ENCODE peak calls at places on chromosome 11, in ten cellular contexts. U, M, K, T, E, G, X, O, Q and I are unnamed samples.

GRCh38 chr11:73388241-73389133 is 12.3 kb downstream of the RELT start:
- DNase-seq in U (no peak), M (no peak), K (no peak), T (no peak), E (peak), G (no peak), X (no peak), O (peak), Q (no peak), I (no peak)

GRCh38 chr11:65928667-65929066 is 9.4 kb downstream of the DRAP1 start:
- DNase-seq in U (no peak), M (no peak), K (no peak), T (no peak), E (no peak), G (no peak), X (no peak), O (no peak), Q (no peak), I (no peak)

GRCh38 chr11:19625438-19625837 is 87.2 kb upstream of the NAV2 start:
- DNase-seq in U (no peak), M (no peak), K (no peak), T (peak), E (no peak), G (no peak), X (no peak), O (no peak), Q (no peak), I (no peak)

GRCh38 chr11:134668796-134669195 is 256.8 kb upstream of the B3GAT1 start:
- DNase-seq in U (no peak), M (no peak), K (no peak), T (no peak), E (no peak), G (no peak), X (no peak), O (no peak), Q (no peak), I (no peak)

GRCh38 chr11:3222003-3222855 is 3.6 kb upstream of the MRGPRG start:
- DNase-seq in U (no peak), M (no peak), K (no peak), T (no peak), E (no peak), G (no peak), X (no peak), O (no peak), Q (no peak), I (no peak)

GRCh38 chr11:61160487-61161189 is 588 bp downstream of the VPS37C start:
- DNase-seq in U (no peak), M (peak), K (no peak), T (no peak), E (no peak), G (peak), X (no peak), O (no peak), Q (peak), I (no peak)

GRCh38 chr11:66981976-66982578 is 7.0 kb downstream of the C11orf86 start:
- DNase-seq in U (peak), M (peak), K (peak), T (peak), E (no peak), G (peak), X (peak), O (peak), Q (peak), I (peak)

GRCh38 chr11:334264-335033 is 13.8 kb upstream of the IFITM3 start:
- DNase-seq in U (no peak), M (no peak), K (no peak), T (no peak), E (peak), G (no peak), X (no peak), O (no peak), Q (peak), I (no peak)

GRCh38 chr11:122139595-122139866 is 23.5 kb upstream of the BLID start:
- DNase-seq in U (no peak), M (no peak), K (no peak), T (peak), E (no peak), G (no peak), X (no peak), O (no peak), Q (no peak), I (no peak)

GRCh38 chr11:94077568-94078293 is 50.9 kb upstream of the PANX1 start:
- DNase-seq in U (no peak), M (no peak), K (no peak), T (no peak), E (peak), G (no peak), X (no peak), O (no peak), Q (no peak), I (no peak)

GRCh38 chr11:109435121-109435742 is 13.2 kb downstream of the C11orf87 start:
- DNase-seq in U (peak), M (no peak), K (no peak), T (peak), E (no peak), G (no peak), X (no peak), O (no peak), Q (no peak), I (no peak)

GRCh38 chr11:12900496-12900895 is 108.6 kb upstream of the RASSF10 start:
- DNase-seq in U (peak), M (no peak), K (peak), T (peak), E (peak), G (no peak), X (no peak), O (no peak), Q (peak), I (no peak)

GRCh38 chr11:4798427-4799183 is 5.6 kb downstream of the OR52R1 start:
- DNase-seq in U (no peak), M (no peak), K (no peak), T (peak), E (no peak), G (no peak), X (no peak), O (no peak), Q (no peak), I (no peak)

GRCh38 chr11:117822522-117823033 is 2.0 kb downstream of the FXYD2 start:
- DNase-seq in U (no peak), M (no peak), K (no peak), T (no peak), E (no peak), G (no peak), X (no peak), O (no peak), Q (no peak), I (no peak)

GRCh38 chr11:91926967-91927366 is 297.7 kb upstream of the FAT3 start:
- DNase-seq in U (peak), M (peak), K (no peak), T (no peak), E (no peak), G (no peak), X (no peak), O (peak), Q (no peak), I (no peak)

GRCh38 chr11:126423154-126423553 is 67.7 kb downstream of the ST3GAL4 start:
- DNase-seq in U (no peak), M (no peak), K (no peak), T (no peak), E (no peak), G (no peak), X (no peak), O (no peak), Q (no peak), I (no peak)

GRCh38 chr11:99841885-99842284 is 821.1 kb downstream of the CNTN5 start:
- DNase-seq in U (no peak), M (no peak), K (no peak), T (no peak), E (no peak), G (no peak), X (no peak), O (no peak), Q (no peak), I (no peak)

GRCh38 chr11:93849751-93850584 is 450 bp downstream of the VSTM5 start:
- DNase-seq in U (peak), M (no peak), K (no peak), T (no peak), E (peak), G (no peak), X (no peak), O (peak), Q (peak), I (no peak)

GRCh38 chr11:124482362-124483147 is 37.1 kb upstream of the OR8B8 start:
- DNase-seq in U (peak), M (no peak), K (no peak), T (peak), E (peak), G (no peak), X (no peak), O (no peak), Q (peak), I (no peak)

GRCh38 chr11:11977206-11977938 is 31.1 kb downstream of the DKK3 start:
- DNase-seq in U (peak), M (peak), K (peak), T (peak), E (peak), G (no peak), X (peak), O (peak), Q (peak), I (no peak)

GRCh38 chr11:9571071-9571765 is 2.3 kb upstream of the WEE1 start:
- DNase-seq in U (no peak), M (no peak), K (no peak), T (no peak), E (no peak), G (no peak), X (no peak), O (no peak), Q (no peak), I (no peak)

GRCh38 chr11:33704240-33705002 is 3.8 kb upstream of the C11orf91 start:
- DNase-seq in U (no peak), M (no peak), K (no peak), T (no peak), E (no peak), G (no peak), X (no peak), O (peak), Q (no peak), I (no peak)
- TF ChIP-seq CTCF in U (no peak), M (no peak), K (no peak), T (peak), E (no peak), G (no peak), X (no peak), O (no peak), Q (peak), I (no peak)

DNA sequence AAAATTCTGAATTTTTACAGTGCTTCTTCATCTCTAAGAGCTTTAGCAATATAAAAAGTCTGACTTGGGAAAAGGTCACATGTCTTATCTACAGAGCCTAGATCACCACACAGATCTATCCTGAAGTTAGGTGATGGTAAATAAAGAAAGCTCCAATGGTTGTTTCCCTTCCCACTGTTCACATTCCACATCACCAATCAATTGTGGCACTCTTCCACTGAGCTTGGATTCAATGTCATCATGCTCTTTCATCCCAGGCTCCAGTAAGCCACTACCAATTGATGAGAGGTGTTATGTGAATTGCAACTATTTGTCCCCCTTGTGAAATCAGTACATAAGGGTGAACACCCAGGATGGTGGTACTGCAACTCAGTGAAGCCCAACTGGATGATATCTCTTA is 47.8 kb downstream of the ALG9 start:
- DNase-seq in U (no peak), M (no peak), K (no peak), T (no peak), E (no peak), G (no peak), X (no peak), O (no peak), Q (peak), I (no peak)
- TF ChIP-seq CTCF in U (no peak), M (no peak), K (no peak), T (no peak), E (no peak), G (no peak), X (no peak), O (no peak), Q (no peak), I (no peak)

DNA sequence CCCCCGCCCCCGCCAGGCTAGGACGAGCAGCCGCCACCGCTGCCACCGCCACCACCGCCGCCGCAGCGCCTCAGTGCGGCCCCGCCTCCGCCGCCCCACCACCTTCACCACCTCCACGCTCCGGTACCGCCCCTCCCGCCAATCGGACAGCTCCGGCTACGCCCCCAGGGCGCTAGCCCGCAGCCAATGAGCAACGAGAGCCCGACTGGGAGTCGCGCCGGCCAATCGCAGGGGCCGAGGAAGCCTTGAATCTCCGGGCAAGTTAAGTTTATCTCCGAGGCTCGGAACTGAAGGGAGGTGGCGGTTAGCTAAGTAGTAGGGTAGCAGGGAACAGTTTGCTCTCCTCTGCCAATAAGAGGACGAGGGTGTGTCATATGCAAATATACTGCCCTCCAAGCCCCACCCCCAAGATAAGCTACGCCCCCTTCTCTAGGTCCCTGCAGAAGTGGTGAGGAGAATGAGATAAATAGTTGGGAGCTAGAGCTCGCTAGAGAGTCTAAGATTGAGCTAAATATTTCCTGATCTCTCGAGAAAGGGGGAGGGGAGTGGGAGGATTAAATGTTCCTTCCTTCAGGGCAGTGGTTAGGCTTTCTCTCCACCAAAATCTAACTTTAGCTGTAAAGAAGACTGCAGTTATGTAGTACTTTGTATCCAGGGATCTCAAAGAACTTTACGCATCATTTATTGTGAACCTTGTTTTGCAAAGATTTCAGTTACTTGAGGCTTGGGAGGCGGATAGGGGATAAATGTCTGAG is at the start of gene SESN3:
- DNase-seq in U (peak), M (peak), K (peak), T (peak), E (peak), G (peak), X (peak), O (peak), Q (peak), I (peak)
- TF ChIP-seq CTCF in U (peak), M (peak), K (no peak), T (no peak), E (peak), G (peak), X (no peak), O (no peak), Q (peak), I (no peak)

DNA sequence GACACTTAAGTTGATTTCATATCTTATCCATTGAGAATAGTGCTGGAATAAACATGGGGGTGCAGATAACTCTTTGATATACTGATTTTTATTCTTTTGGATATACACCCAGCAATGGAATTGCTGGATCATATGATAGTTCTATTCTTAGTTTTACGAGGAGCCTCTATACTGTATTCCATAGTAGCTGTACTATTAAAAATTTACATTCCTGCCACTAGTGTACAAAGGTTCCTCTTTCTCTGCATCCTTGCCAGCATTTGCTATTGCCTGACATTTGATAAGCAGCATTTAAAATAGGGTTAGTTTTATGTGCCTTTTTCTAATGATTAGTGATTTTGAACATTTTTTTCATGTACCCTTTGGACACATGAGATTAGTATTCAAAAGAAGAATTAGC is 554.2 kb downstream of the JRKL start:
- DNase-seq in U (no peak), M (no peak), K (no peak), T (no peak), E (no peak), G (no peak), X (no peak), O (no peak), Q (no peak), I (no peak)
- TF ChIP-seq CTCF in U (no peak), M (no peak), K (no peak), T (no peak), E (no peak), G (no peak), X (no peak), O (no peak), Q (no peak), I (peak)

DNA sequence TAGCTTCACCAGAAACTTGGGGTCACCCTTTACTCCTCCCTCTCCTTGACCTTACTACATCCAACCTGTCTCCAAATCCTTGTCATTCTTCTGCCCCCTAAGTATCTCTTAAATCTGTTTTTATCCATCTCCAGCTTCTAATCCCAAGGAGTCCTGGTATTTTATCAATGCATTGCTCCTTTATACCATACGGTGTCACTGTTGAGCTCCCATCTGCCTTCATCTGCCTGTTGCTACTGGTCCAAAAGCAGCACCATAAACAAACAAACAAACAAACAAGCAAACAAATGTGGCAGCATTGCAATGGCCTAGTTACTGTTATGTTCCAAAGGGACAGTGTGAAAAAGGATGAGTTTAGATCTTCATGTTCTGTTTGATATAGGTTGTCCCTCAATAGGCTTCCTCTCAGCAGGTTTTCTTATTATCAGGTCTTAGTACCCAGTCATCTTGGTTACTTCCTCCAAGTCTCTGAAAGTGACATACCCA is 34.2 kb downstream of the DNHD1 start:
- DNase-seq in U (peak), M (peak), K (peak), T (peak), E (peak), G (no peak), X (peak), O (peak), Q (peak), I (no peak)
- TF ChIP-seq CTCF in U (peak), M (peak), K (peak), T (peak), E (peak), G (peak), X (peak), O (peak), Q (peak), I (peak)

GRCh38 chr11:14417186-14417585 is 58.2 kb upstream of the RRAS2 start:
- DNase-seq in U (no peak), M (no peak), K (no peak), T (peak), E (no peak), G (no peak), X (no peak), O (no peak), Q (no peak), I (no peak)

GRCh38 chr11:14420223-14420622 is 61.2 kb upstream of the RRAS2 start:
- DNase-seq in U (no peak), M (no peak), K (no peak), T (no peak), E (no peak), G (no peak), X (no peak), O (no peak), Q (no peak), I (no peak)

GRCh38 chr11:14422052-14422813 is 63.2 kb upstream of the RRAS2 start:
- DNase-seq in U (peak), M (peak), K (peak), T (peak), E (peak), G (peak), X (peak), O (peak), Q (peak), I (peak)

GRCh38 chr11:14417975-14418374 is 59.0 kb upstream of the RRAS2 start:
- DNase-seq in U (no peak), M (no peak), K (no peak), T (peak), E (no peak), G (no peak), X (no peak), O (no peak), Q (peak), I (no peak)

DNA sequence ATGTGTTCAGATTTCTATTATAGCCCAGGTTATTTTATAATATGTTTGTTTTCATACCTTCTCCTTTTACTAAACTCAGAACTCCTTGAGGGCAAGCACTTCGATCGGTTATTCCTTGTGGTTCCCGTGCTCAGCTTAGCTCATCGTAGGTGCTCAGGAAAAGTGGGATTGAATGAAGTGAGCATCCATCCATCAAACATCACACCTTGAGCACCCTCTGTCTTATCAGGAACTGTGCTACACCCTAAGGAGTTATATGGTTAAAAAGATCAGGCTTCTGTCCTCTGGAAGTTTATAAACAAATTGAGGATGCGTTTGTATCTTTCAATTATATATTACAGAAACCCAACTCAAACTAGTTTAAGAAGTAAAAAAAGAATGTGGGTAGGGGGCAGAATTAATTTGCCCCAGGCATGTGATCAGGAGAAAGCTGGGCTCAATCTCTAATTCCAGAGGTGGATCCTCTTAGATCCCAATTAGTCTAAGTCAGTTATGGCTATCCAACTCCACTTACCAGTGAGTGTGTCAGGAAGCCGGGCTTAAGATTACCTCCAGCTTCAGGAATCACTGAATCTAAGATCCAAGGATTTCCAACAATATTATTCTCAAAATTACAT is 59.9 kb upstream of the RRAS2 start:
- DNase-seq in U (no peak), M (no peak), K (no peak), T (peak), E (no peak), G (no peak), X (peak), O (no peak), Q (peak), I (no peak)
- TF ChIP-seq CTCF in U (peak), M (no peak), K (peak), T (peak), E (peak), G (peak), X (peak), O (no peak), Q (peak), I (no peak)